ENCODE peak calls at places on chromosomes 3 and 15, in nine cellular contexts. Z is GM04503, O is GM18507, S is IMR-90, I is epithelial cell of esophagus, D is aorta, P is activated gamma-delta T cell treated with Interleukin-2 at 50 U/mL for 16 hours, Y is cardiac fibroblast, B is islet precursor cell. F is an unnamed sample.
A peak's percentile ranks its signal among the peaks of the same experiment; 100 is the strongest.

GRCh38 chr3:141303481-141304223 is 64.7 kb upstream of the ZBTB38 start:
- DNase-seq in Z (no peak), D (no peak), P (peak; percentile 65), S (peak; percentile 86), B (no peak), Y (peak; percentile 91), I (peak; percentile 83), O (peak; percentile 65), F (peak; percentile 81)

GRCh38 chr15:95715919-95716318 is 614.6 kb upstream of the NR2F2 start:
- DNase-seq in O (no peak), D (no peak), P (no peak), I (no peak), Z (no peak), B (no peak), S (no peak), Y (no peak), F (no peak)

GRCh38 chr3:170117134-170117533 is 64.4 kb downstream of the PHC3 start:
- DNase-seq in S (no peak), P (no peak), Y (peak; percentile 8), Z (no peak), I (peak; percentile 8), D (no peak), O (no peak), B (no peak), F (peak; percentile 21)

GRCh38 chr15:31930967-31931366 is 99.3 kb upstream of the CHRNA7 start:
- DNase-seq in O (no peak), I (no peak), Z (no peak), Y (no peak), S (no peak), B (no peak), D (no peak), P (no peak), F (no peak)

GRCh38 chr15:71786673-71787072 is 23.7 kb upstream of the NR2E3 start:
- DNase-seq in I (no peak), B (no peak), Y (no peak), P (no peak), O (no peak), D (no peak), S (no peak), Z (no peak), F (no peak)

GRCh38 chr3:45003859-45004258 is 22.2 kb upstream of the CLEC3B start:
- DNase-seq in S (no peak), O (no peak), P (no peak), Z (no peak), Y (peak; percentile 37), D (no peak), I (no peak), B (no peak), F (no peak)

GRCh38 chr15:35533130-35534110 is 12.5 kb downstream of the DPH6 start:
- DNase-seq in P (no peak), Y (peak; percentile 10), B (no peak), S (peak; percentile 85), Z (peak; percentile 65), I (peak; percentile 52), O (no peak), D (no peak), F (no peak)

GRCh38 chr15:45449878-45450277 is 71.5 kb upstream of the GATM start:
- DNase-seq in I (peak; percentile 97), D (no peak), Y (no peak), S (no peak), Z (no peak), B (peak; percentile 57), O (no peak), P (no peak), F (no peak)

GRCh38 chr3:192935441-192935840 is 17.8 kb upstream of the MB21D2 start:
- DNase-seq in O (no peak), S (peak; percentile 83), D (no peak), Y (no peak), P (no peak), I (peak; percentile 42), B (no peak), Z (no peak), F (no peak)

GRCh38 chr3:142947799-142948575 is 15.5 kb downstream of the PAQR9 start:
- DNase-seq in Z (no peak), B (peak; percentile 76), D (no peak), I (peak; percentile 64), P (no peak), Y (no peak), S (peak; percentile 6), O (no peak), F (no peak)

GRCh38 chr3:64344721-64345207 is 119.5 kb upstream of the PRICKLE2 start:
- DNase-seq in D (no peak), Y (peak; percentile 74), P (no peak), O (no peak), Z (no peak), S (peak; percentile 85), I (peak; percentile 87), B (peak; percentile 98), F (no peak)

GRCh38 chr3:10384541-10385360 is 63.8 kb upstream of the SEC13 start:
- DNase-seq in Z (no peak), I (no peak), O (no peak), D (peak; percentile 56), Y (no peak), S (no peak), B (no peak), P (no peak), F (no peak)

GRCh38 chr15:39358441-39359041 is 222.3 kb upstream of the THBS1 start:
- DNase-seq in D (no peak), S (peak; percentile 84), B (no peak), P (no peak), Z (peak; percentile 39), O (no peak), Y (peak; percentile 89), I (peak; percentile 22), F (no peak)

GRCh38 chr3:45477026-45477725 is 88.8 kb downstream of the LARS2 start:
- DNase-seq in D (no peak), Y (no peak), S (peak; percentile 14), Z (no peak), I (no peak), B (no peak), P (no peak), O (no peak), F (no peak)

GRCh38 chr15:28913171-28913765 is 27.5 kb downstream of the APBA2 start:
- DNase-seq in Z (no peak), D (peak; percentile 56), I (no peak), Y (no peak), O (no peak), P (no peak), B (peak; percentile 68), S (peak; percentile 21), F (no peak)

GRCh38 chr3:52428151-52429005 is 16.5 kb downstream of the SEMA3G start:
- DNase-seq in Y (peak; percentile 90), Z (peak; percentile 55), O (peak; percentile 28), S (peak; percentile 83), I (peak; percentile 78), D (no peak), B (no peak), P (no peak), F (peak; percentile 77)

GRCh38 chr15:75104804-75105557 is 81.6 kb downstream of the PPCDC start:
- DNase-seq in P (no peak), I (peak; percentile 95), Z (peak; percentile 63), B (peak; percentile 90), O (no peak), S (peak; percentile 83), Y (peak; percentile 93), D (no peak), F (peak; percentile 66)

GRCh38 chr15:88610756-88611231 is 10.3 kb upstream of the AEN start:
- DNase-seq in O (no peak), P (no peak), Z (no peak), D (peak; percentile 49), B (peak; percentile 87), Y (no peak), S (peak; percentile 13), I (no peak), F (peak; percentile 90)

GRCh38 chr3:23712095-23712494 is 93.7 kb upstream of the UBE2E1 start:
- DNase-seq in S (no peak), O (no peak), I (no peak), Y (no peak), D (no peak), P (no peak), Z (no peak), B (no peak), F (no peak)

GRCh38 chr3:179957264-179957845 is 79.4 kb downstream of the PEX5L start:
- DNase-seq in Y (no peak), P (no peak), I (no peak), S (no peak), O (no peak), Z (no peak), B (no peak), D (no peak), F (no peak)

GRCh38 chr3:135503429-135504083 is 462.0 kb upstream of the PPP2R3A start:
- DNase-seq in I (peak; percentile 56), Z (peak; percentile 13), O (peak; percentile 37), D (peak; percentile 79), B (peak; percentile 92), Y (peak; percentile 45), S (peak; percentile 51), P (no peak), F (peak; percentile 58)

GRCh38 chr3:183619624-183620274 is 15.7 kb upstream of the KLHL24 start:
- DNase-seq in Y (no peak), I (no peak), P (no peak), O (no peak), Z (no peak), D (no peak), B (no peak), S (no peak), F (no peak)